ENCODE peak calls at places on chromosomes 3 and 15, in six cellular contexts. I, Y, S, H, Q and Z are unnamed samples.

GRCh38 chr15:72790302-72790955 is 6.9 kb upstream of the ADPGK start:
- DNase-seq in I (no peak), S (peak), H (no peak), Q (no peak), Y (no peak), Z (no peak)

GRCh38 chr3:43641306-43642114 is 19.7 kb upstream of the ANO10 start:
- DNase-seq in Q (no peak), S (no peak), Y (no peak), I (no peak), H (no peak), Z (no peak)

GRCh38 chr3:188137062-188137461 is 16.9 kb upstream of the LPP start:
- DNase-seq in S (no peak), Q (no peak), I (no peak), Y (no peak), H (no peak), Z (no peak)

GRCh38 chr3:15205934-15206661 is at the start of gene CAPN7:
- DNase-seq in Q (peak), H (peak), I (peak), S (peak), Y (peak), Z (peak)

GRCh38 chr15:90891346-90891949 is 7.1 kb downstream of the FES start:
- DNase-seq in Y (no peak), H (no peak), I (no peak), Q (no peak), S (no peak), Z (no peak)

GRCh38 chr3:46209751-46210470 is 1.8 kb upstream of the CCR1 start:
- DNase-seq in Y (no peak), S (peak), I (no peak), Q (no peak), H (no peak), Z (no peak)

GRCh38 chr3:17195856-17196604 is 311.3 kb downstream of the PLCL2 start:
- DNase-seq in Q (peak), H (no peak), I (peak), Y (no peak), S (no peak), Z (no peak)

GRCh38 chr3:42490243-42490642 is 12.2 kb upstream of the VIPR1 start:
- DNase-seq in Y (no peak), I (peak), S (peak), H (no peak), Q (no peak), Z (no peak)

GRCh38 chr15:64911317-64912186 is at the start of gene ANKDD1A:
- DNase-seq in H (no peak), Q (peak), S (no peak), I (peak), Y (no peak), Z (peak)

GRCh38 chr3:156604642-156605144 is 49.8 kb upstream of the SSR3 start:
- DNase-seq in Y (no peak), I (no peak), Q (no peak), H (no peak), S (no peak), Z (no peak)

GRCh38 chr3:124509884-124510283 is 220.4 kb upstream of the UMPS start:
- DNase-seq in Y (no peak), Q (no peak), S (no peak), I (no peak), H (no peak), Z (no peak)

GRCh38 chr3:131501949-131502348 is 822 bp downstream of the MRPL3 start:
- DNase-seq in H (no peak), S (no peak), Y (no peak), Q (no peak), I (peak), Z (no peak)

GRCh38 chr3:33798113-33798417 is 365 bp upstream of the PDCD6IP start:
- DNase-seq in Q (peak), S (no peak), I (no peak), H (no peak), Y (no peak), Z (no peak)

GRCh38 chr15:80604583-80605506 is 90.3 kb upstream of the ABHD17C start:
- DNase-seq in Q (no peak), Y (no peak), H (no peak), S (no peak), I (no peak), Z (no peak)

GRCh38 chr3:29427266-29428103 is 146.6 kb downstream of the RBMS3 start:
- DNase-seq in Q (no peak), Y (no peak), S (no peak), H (no peak), I (no peak), Z (no peak)

GRCh38 chr3:32780071-32780734 is 37.6 kb upstream of the TRIM71 start:
- DNase-seq in Y (no peak), H (no peak), Q (peak), S (no peak), I (no peak), Z (no peak)

GRCh38 chr3:136882575-136882974 is 20.6 kb downstream of the NCK1 start:
- DNase-seq in H (no peak), Y (no peak), S (no peak), I (no peak), Q (no peak), Z (no peak)

GRCh38 chr3:107271787-107272387 is 105.4 kb upstream of the CCDC54 start:
- DNase-seq in Y (no peak), S (peak), Q (peak), I (peak), H (peak), Z (no peak)

GRCh38 chr3:190554197-190554596 is 40.3 kb downstream of the IL1RAP start:
- DNase-seq in H (no peak), Y (no peak), I (no peak), Q (peak), S (no peak), Z (peak)

GRCh38 chr15:69758810-69759410 is 306.3 kb downstream of the RPLP1 start:
- DNase-seq in Q (no peak), H (no peak), Y (no peak), S (peak), I (peak), Z (no peak)

GRCh38 chr3:165753560-165753959 is 83.7 kb downstream of the BCHE start:
- DNase-seq in Q (no peak), Y (no peak), I (no peak), S (no peak), H (peak), Z (no peak)

GRCh38 chr3:109275702-109276293 is 40.5 kb downstream of the DPPA2 start:
- DNase-seq in Y (no peak), Q (peak), I (no peak), S (peak), H (no peak), Z (peak)

GRCh38 chr3:67947808-67948508 is 293.5 kb upstream of the SUCLG2 start:
- DNase-seq in Q (peak), S (no peak), I (no peak), H (no peak), Y (no peak), Z (peak)
- TF ChIP-seq CTCF in Q (no peak), S (no peak), I (no peak), H (peak), Y (no peak), Z (no peak)

GRCh38 chr3:31634485-31634884 is 101.8 kb downstream of the STT3B start:
- DNase-seq in Q (no peak), H (no peak), S (peak), I (no peak), Y (no peak), Z (no peak)
- TF ChIP-seq CTCF in Q (no peak), H (no peak), S (no peak), I (no peak), Y (no peak), Z (no peak)

GRCh38 chr3:164498917-164499316 is 579.4 kb downstream of the SI start:
- DNase-seq in Q (no peak), S (no peak), Y (no peak), I (no peak), H (no peak), Z (no peak)
- TF ChIP-seq CTCF in Q (no peak), S (no peak), Y (no peak), I (no peak), H (no peak), Z (no peak)

GRCh38 chr3:49021813-49022720 is at the start of gene NDUFAF3:
- DNase-seq in Q (peak), S (peak), I (peak), Y (peak), H (peak), Z (peak)
- TF ChIP-seq CTCF in Q (peak), S (peak), I (peak), Y (peak), H (peak), Z (peak)

GRCh38 chr3:81170298-81170697 is 591.1 kb downstream of the GBE1 start:
- DNase-seq in Q (peak), Y (no peak), H (no peak), I (no peak), S (no peak), Z (no peak)

DNA sequence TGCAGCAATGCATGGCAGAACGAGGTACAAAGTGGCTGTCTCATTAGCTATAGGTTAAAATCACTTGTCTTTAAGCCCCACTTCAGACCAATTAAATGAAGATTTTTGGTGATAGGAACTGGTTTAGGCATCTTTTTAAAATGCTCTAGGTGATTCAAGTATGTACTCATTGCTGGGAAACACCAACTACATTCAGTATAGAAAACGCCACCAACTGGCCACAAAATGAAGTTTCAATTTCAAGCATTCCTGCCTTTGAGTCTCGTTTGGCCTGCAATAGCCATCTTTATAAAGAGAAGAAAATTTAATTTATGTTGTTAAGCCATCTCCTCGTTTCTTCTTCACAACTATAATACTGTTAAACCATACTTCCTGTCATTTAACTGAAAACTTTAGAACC is 587.9 kb downstream of the GBE1 start:
- DNase-seq in I (no peak), S (no peak), Q (peak), H (peak), Y (no peak), Z (no peak)
- TF ChIP-seq CTCF in I (peak), S (peak), Q (peak), H (peak), Y (no peak), Z (peak)

GRCh38 chr3:193655827-193656433 is 62.9 kb downstream of the OPA1 start:
- DNase-seq in Q (no peak), H (no peak), S (no peak), I (no peak), Y (no peak), Z (no peak)
- TF ChIP-seq CTCF in Q (peak), H (no peak), S (no peak), I (no peak), Y (no peak), Z (no peak)